ENCODE peak calls at places on chromosomes 7 and 10, in eight cellular contexts. I is heart right ventricle, B is DND-41, P is neural progenitor cell, D is A549, G is uterus, U is astrocyte, C is heart left ventricle. N is an unnamed sample. For H3K4me1, the result is how much of the 10 kb centered on the place peaks cover.

GRCh38 chr10:47042815-47043750 is 131.9 kb downstream of the PTPN20 start:
- DNase-seq in I (no peak), B (no peak), P (no peak), D (no peak), G (peak), U (no peak), C (no peak), N (no peak)

GRCh38 chr10:123986736-123987135 is 95.1 kb upstream of the CPXM2 start:
- DNase-seq in I (no peak), B (no peak), P (no peak), D (no peak), G (no peak), U (peak), C (no peak), N (no peak)

GRCh38 chr10:80442879-80443278 is 11.2 kb upstream of the TSPAN14 start:
- DNase-seq in I (no peak), B (no peak), P (no peak), D (no peak), G (no peak), U (no peak), C (no peak), N (no peak)

GRCh38 chr7:98171449-98171848 is 39.8 kb upstream of the BHLHA15 start:
- DNase-seq in I (no peak), B (no peak), P (no peak), D (no peak), G (no peak), U (no peak), C (no peak), N (no peak)

GRCh38 chr10:133113847-133114246 is 26.1 kb downstream of the ADGRA1 start:
- DNase-seq in I (no peak), B (no peak), P (no peak), D (no peak), G (no peak), U (no peak), C (no peak), N (no peak)

GRCh38 chr10:71419750-71420149 is 23.0 kb downstream of the CDH23 start:
- DNase-seq in I (no peak), B (no peak), P (no peak), D (no peak), G (no peak), U (no peak), C (no peak), N (peak)

GRCh38 chr10:60470091-60470490 is 80.4 kb upstream of the ANK3 start:
- DNase-seq in I (no peak), B (no peak), P (no peak), D (no peak), G (no peak), U (no peak), C (no peak), N (no peak)

GRCh38 chr7:93378131-93378530 is 146.0 kb downstream of the VPS50 start:
- DNase-seq in I (no peak), B (no peak), P (no peak), D (no peak), G (no peak), U (no peak), C (no peak), N (no peak)

GRCh38 chr7:923108-924041 is 31.1 kb downstream of the ADAP1 start:
- DNase-seq in I (peak), B (peak), P (no peak), D (no peak), G (peak), U (peak), C (peak), N (peak)

GRCh38 chr7:73707045-73707631 is 12.3 kb downstream of the STX1A start:
- DNase-seq in I (no peak), B (peak), P (no peak), D (peak), G (no peak), U (no peak), C (no peak), N (peak)

GRCh38 chr7:44534501-44534900 is 6.6 kb downstream of the NPC1L1 start:
- DNase-seq in I (no peak), B (peak), P (peak), D (peak), G (no peak), U (no peak), C (no peak), N (peak)

DNA sequence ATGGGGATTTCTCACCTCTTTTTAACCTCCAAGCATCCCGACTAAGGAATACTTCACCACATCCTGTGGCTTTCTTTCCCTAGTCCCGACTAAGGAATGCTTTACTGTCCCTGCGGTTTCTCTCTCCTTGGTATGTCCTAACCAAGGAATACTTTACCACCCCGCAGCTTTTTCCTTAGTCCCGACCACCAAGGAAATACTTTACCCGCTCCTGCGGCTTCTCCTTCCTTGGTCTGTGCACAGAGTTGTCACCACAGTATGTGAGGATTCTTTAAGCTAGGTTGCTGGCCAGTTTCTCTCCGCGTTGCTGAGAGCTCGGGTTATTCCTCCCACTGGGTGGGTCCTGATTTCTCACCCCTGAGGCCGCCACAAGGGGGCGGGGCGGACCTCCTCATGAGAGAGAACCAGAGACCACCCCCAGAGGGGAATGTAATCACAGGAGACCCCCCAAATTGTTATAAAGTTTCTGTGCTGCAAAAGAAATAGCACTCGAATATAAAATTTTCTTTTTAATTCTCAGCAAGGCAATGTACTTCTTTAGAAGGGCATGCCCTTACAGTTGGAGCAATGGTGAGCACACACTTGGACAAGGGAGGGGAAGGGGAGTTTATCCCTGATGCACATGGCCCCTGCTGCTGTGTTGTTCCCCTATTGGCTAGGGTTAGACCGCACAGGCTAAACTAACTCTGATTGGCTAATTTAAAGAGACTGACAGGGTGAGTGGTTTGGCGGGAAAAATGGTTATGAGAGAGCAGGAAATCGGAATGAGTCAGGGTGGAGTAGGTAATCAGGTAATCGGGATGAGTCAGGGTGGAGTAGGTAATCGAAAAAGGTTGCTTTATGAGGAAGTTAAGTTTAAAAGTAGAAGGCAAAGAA is 12.8 kb downstream of the SUGCT start:
- DNase-seq in I (no peak), B (no peak), P (peak), D (no peak), G (no peak), U (peak), C (no peak), N (no peak)
- H3K4me3 ChIP-seq in I (no peak), B (no peak), P (no peak), D (no peak), G (no peak), U (no peak), C (no peak), N (no peak)

GRCh38 chr10:102814456-102814871 is 22.7 kb downstream of the CYP17A1 start:
- DNase-seq in I (peak), B (no peak), P (no peak), D (no peak), G (no peak), U (peak), C (peak), N (no peak)
- H3K4me1 ChIP-seq in I (half or more), B (under half), P (under half), D (under half), G (under half), U (under half), C (under half), N (under half)

GRCh38 chr10:104328916-104329710 is 9.2 kb downstream of the ITPRIP start:
- DNase-seq in I (peak), B (peak), P (peak), D (peak), G (peak), U (peak), C (peak), N (peak)
- H3K4me3 ChIP-seq in I (peak), B (no peak), P (peak), D (peak), G (peak), U (peak), C (peak), N (peak)

GRCh38 chr7:105047932-105048331 is 33.9 kb downstream of the KMT2E start:
- DNase-seq in I (no peak), B (no peak), P (no peak), D (no peak), G (no peak), U (no peak), C (no peak), N (no peak)

GRCh38 chr7:105050493-105050892 is 36.5 kb downstream of the KMT2E start:
- DNase-seq in I (no peak), B (no peak), P (no peak), D (no peak), G (no peak), U (no peak), C (no peak), N (no peak)

GRCh38 chr7:105046414-105046813 is 32.4 kb downstream of the KMT2E start:
- DNase-seq in I (no peak), B (no peak), P (no peak), D (no peak), G (no peak), U (peak), C (no peak), N (no peak)

DNA sequence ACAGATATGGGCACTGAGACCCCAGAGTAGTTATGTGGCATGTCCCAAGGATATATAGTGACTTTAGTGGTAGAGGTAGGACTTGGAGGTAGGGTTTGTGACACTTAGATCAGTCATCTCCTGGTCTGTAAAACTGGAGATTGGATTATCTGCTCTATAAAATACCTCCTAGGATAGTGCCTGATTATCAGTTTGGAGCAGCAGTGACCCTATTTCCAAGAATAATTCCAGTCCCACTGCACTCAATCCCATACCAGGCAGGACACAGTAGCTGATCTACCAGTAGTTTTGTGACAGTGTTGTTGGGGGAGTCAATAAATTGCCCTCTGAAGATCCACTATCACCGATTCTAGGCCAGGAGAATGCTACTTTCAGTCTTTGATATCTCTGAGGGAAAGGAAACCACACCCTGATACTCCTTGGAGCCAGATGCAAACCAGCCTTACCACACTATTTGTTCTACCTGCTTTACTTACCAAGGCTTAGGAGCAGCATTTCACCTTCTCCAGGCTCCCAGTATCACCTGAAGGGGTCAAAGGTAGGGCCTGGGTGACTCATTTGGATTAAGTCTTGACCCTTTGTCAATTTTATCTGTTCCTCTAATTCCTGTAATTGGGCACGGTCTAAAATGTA is 30.6 kb downstream of the KMT2E start:
- DNase-seq in I (no peak), B (no peak), P (no peak), D (no peak), G (no peak), U (no peak), C (no peak), N (no peak)
- H3K4me1 ChIP-seq in I (half or more), B (under half), P (under half), D (under half), G (under half), U (under half), C (half or more), N (under half)

N was measured in naive thymus-derived CD4-positive, alpha-beta T cell.